ENCODE peak calls at places on chromosomes 6 and 20, in seven cellular contexts. One of them, this sample, is unnamed.

GRCh38 chr6:138157986-138158638 is 3.6 kb upstream of the ARFGEF3 start:
- DNase-seq in breast epithelium: no peak
- DNase-seq in spleen: no peak
- DNase-seq in CD8-positive, alpha-beta T cell: no peak
- DNase-seq in cardiac muscle cell: no peak
- DNase-seq in AG10803: no peak
- DNase-seq in Peyer's patch: no peak
- DNase-seq in this sample: no peak

GRCh38 chr6:37239950-37240713 is 17.4 kb upstream of the TBC1D22B start:
- DNase-seq in Peyer's patch: peak; percentile 95
- DNase-seq in AG10803: peak; percentile 90
- DNase-seq in CD8-positive, alpha-beta T cell: peak; percentile 52
- DNase-seq in spleen: peak; percentile 83
- DNase-seq in cardiac muscle cell: peak; percentile 89
- DNase-seq in breast epithelium: peak; percentile 61
- DNase-seq in this sample: peak; percentile 97

GRCh38 chr6:4756247-4756646 is 20.0 kb upstream of the CDYL start:
- DNase-seq in spleen: no peak
- DNase-seq in Peyer's patch: no peak
- DNase-seq in cardiac muscle cell: no peak
- DNase-seq in CD8-positive, alpha-beta T cell: no peak
- DNase-seq in AG10803: no peak
- DNase-seq in breast epithelium: no peak
- DNase-seq in this sample: no peak

GRCh38 chr6:14706378-14706929 is 539.4 kb upstream of the JARID2 start:
- DNase-seq in cardiac muscle cell: no peak
- DNase-seq in CD8-positive, alpha-beta T cell: no peak
- DNase-seq in AG10803: peak; percentile 97
- DNase-seq in spleen: no peak
- DNase-seq in Peyer's patch: peak; percentile 61
- DNase-seq in breast epithelium: no peak
- DNase-seq in this sample: peak; percentile 97

GRCh38 chr6:139940741-139941712 is 566.6 kb upstream of the CITED2 start:
- DNase-seq in breast epithelium: no peak
- DNase-seq in cardiac muscle cell: no peak
- DNase-seq in AG10803: no peak
- DNase-seq in CD8-positive, alpha-beta T cell: no peak
- DNase-seq in spleen: no peak
- DNase-seq in Peyer's patch: no peak
- DNase-seq in this sample: no peak

GRCh38 chr6:21455071-21455470 is 138.5 kb upstream of the SOX4 start:
- DNase-seq in spleen: no peak
- DNase-seq in AG10803: no peak
- DNase-seq in cardiac muscle cell: no peak
- DNase-seq in Peyer's patch: no peak
- DNase-seq in CD8-positive, alpha-beta T cell: no peak
- DNase-seq in breast epithelium: no peak
- DNase-seq in this sample: no peak

GRCh38 chr20:40046703-40047102 is 642.3 kb downstream of the MAFB start:
- DNase-seq in Peyer's patch: no peak
- DNase-seq in spleen: no peak
- DNase-seq in CD8-positive, alpha-beta T cell: no peak
- DNase-seq in AG10803: no peak
- DNase-seq in breast epithelium: no peak
- DNase-seq in cardiac muscle cell: no peak
- DNase-seq in this sample: no peak

GRCh38 chr20:58981564-58982364 is 708 bp downstream of the NELFCD start:
- DNase-seq in AG10803: no peak
- DNase-seq in spleen: no peak
- DNase-seq in CD8-positive, alpha-beta T cell: no peak
- DNase-seq in breast epithelium: no peak
- DNase-seq in Peyer's patch: peak; percentile 48
- DNase-seq in cardiac muscle cell: no peak
- DNase-seq in this sample: no peak

GRCh38 chr20:14989891-14990290 is 652.5 kb upstream of the FLRT3 start:
- DNase-seq in AG10803: no peak
- DNase-seq in cardiac muscle cell: no peak
- DNase-seq in CD8-positive, alpha-beta T cell: no peak
- DNase-seq in Peyer's patch: no peak
- DNase-seq in breast epithelium: no peak
- DNase-seq in spleen: no peak
- DNase-seq in this sample: no peak

GRCh38 chr6:20440291-20440690 is 38.6 kb downstream of the E2F3 start:
- DNase-seq in cardiac muscle cell: no peak
- DNase-seq in breast epithelium: no peak
- DNase-seq in spleen: no peak
- DNase-seq in AG10803: no peak
- DNase-seq in CD8-positive, alpha-beta T cell: no peak
- DNase-seq in Peyer's patch: no peak
- DNase-seq in this sample: no peak

GRCh38 chr6:32194825-32195651 is 2.6 kb upstream of the GPSM3 start:
- DNase-seq in spleen: no peak
- DNase-seq in cardiac muscle cell: peak; percentile 38
- DNase-seq in CD8-positive, alpha-beta T cell: no peak
- DNase-seq in Peyer's patch: no peak
- DNase-seq in breast epithelium: peak; percentile 58
- DNase-seq in AG10803: peak; percentile 61
- DNase-seq in this sample: no peak

GRCh38 chr6:97025088-97025487 is 100.6 kb downstream of the KLHL32 start:
- DNase-seq in Peyer's patch: no peak
- DNase-seq in spleen: no peak
- DNase-seq in breast epithelium: no peak
- DNase-seq in CD8-positive, alpha-beta T cell: no peak
- DNase-seq in AG10803: no peak
- DNase-seq in cardiac muscle cell: no peak
- DNase-seq in this sample: no peak

GRCh38 chr20:59006167-59006863 is 739 bp downstream of the CTSZ start:
- DNase-seq in CD8-positive, alpha-beta T cell: no peak
- DNase-seq in spleen: peak; percentile 87
- DNase-seq in Peyer's patch: peak; percentile 61
- DNase-seq in cardiac muscle cell: no peak
- DNase-seq in AG10803: peak; percentile 42
- DNase-seq in breast epithelium: no peak
- DNase-seq in this sample: no peak

GRCh38 chr6:43977404-43978111 is 149.7 kb downstream of the MRPL14 start:
- DNase-seq in cardiac muscle cell: no peak
- DNase-seq in Peyer's patch: peak; percentile 45
- DNase-seq in AG10803: no peak
- DNase-seq in spleen: no peak
- DNase-seq in CD8-positive, alpha-beta T cell: no peak
- DNase-seq in breast epithelium: no peak
- DNase-seq in this sample: no peak

GRCh38 chr6:5967594-5967993 is 39.1 kb downstream of the NRN1 start:
- DNase-seq in spleen: no peak
- DNase-seq in Peyer's patch: no peak
- DNase-seq in breast epithelium: no peak
- DNase-seq in AG10803: no peak
- DNase-seq in CD8-positive, alpha-beta T cell: no peak
- DNase-seq in cardiac muscle cell: no peak
- DNase-seq in this sample: no peak

GRCh38 chr20:48178607-48179006 is 393.3 kb upstream of the SULF2 start:
- DNase-seq in breast epithelium: no peak
- DNase-seq in AG10803: no peak
- DNase-seq in Peyer's patch: no peak
- DNase-seq in CD8-positive, alpha-beta T cell: no peak
- DNase-seq in spleen: no peak
- DNase-seq in cardiac muscle cell: no peak
- DNase-seq in this sample: no peak

DNA sequence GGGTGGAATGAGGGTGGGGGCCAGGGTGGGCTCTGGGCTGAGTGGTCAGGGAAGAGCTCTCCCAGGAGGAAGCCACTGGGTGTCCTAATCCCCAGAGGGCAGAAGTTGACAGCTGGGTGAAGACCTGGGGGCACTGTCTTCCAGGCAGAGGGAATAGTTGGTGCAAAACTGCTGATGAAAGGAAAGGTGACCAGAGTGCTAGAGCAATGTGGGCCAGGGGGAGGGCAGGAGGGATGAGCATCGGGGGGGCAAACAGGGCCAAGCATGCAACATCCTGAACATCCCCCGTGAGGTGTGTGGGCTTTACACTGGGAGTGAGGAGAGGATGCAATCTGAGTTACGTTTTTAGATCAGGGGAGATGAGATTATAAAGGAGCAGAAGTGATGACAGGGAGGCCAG is 97.8 kb downstream of the NOL4L start:
- DNase-seq in breast epithelium: no peak
- DNase-seq in Peyer's patch: no peak
- DNase-seq in cardiac muscle cell: no peak
- DNase-seq in spleen: peak; percentile 64
- DNase-seq in AG10803: no peak
- DNase-seq in CD8-positive, alpha-beta T cell: no peak
- DNase-seq in this sample: no peak
- H3K4me3 ChIP-seq in breast epithelium: no peak overlapping the region
- H3K4me3 ChIP-seq in Peyer's patch: no peak overlapping the region
- H3K4me3 ChIP-seq in cardiac muscle cell: no peak overlapping the region
- H3K4me3 ChIP-seq in spleen: no peak overlapping the region
- H3K4me3 ChIP-seq in AG10803: no peak overlapping the region
- H3K4me3 ChIP-seq in CD8-positive, alpha-beta T cell: no peak overlapping the region
- H3K4me3 ChIP-seq in this sample: no peak overlapping the region

GRCh38 chr6:42909835-42910234 is 6.0 kb upstream of the PTCRA start:
- DNase-seq in cardiac muscle cell: no peak
- DNase-seq in Peyer's patch: no peak
- DNase-seq in breast epithelium: no peak
- DNase-seq in spleen: no peak
- DNase-seq in AG10803: no peak
- DNase-seq in CD8-positive, alpha-beta T cell: no peak
- DNase-seq in this sample: no peak

GRCh38 chr6:42907336-42907735 is 8.5 kb upstream of the PTCRA start:
- DNase-seq in Peyer's patch: no peak
- DNase-seq in AG10803: no peak
- DNase-seq in cardiac muscle cell: no peak
- DNase-seq in CD8-positive, alpha-beta T cell: no peak
- DNase-seq in breast epithelium: no peak
- DNase-seq in spleen: no peak
- DNase-seq in this sample: no peak

GRCh38 chr6:42915737-42916136 is at the start of gene PTCRA:
- DNase-seq in breast epithelium: no peak
- DNase-seq in cardiac muscle cell: no peak
- DNase-seq in spleen: no peak
- DNase-seq in Peyer's patch: peak; percentile 67
- DNase-seq in CD8-positive, alpha-beta T cell: no peak
- DNase-seq in AG10803: no peak
- DNase-seq in this sample: no peak

GRCh38 chr6:42914546-42914945 is 1.3 kb upstream of the PTCRA start:
- DNase-seq in AG10803: peak; percentile 18
- DNase-seq in Peyer's patch: no peak
- DNase-seq in spleen: no peak
- DNase-seq in CD8-positive, alpha-beta T cell: no peak
- DNase-seq in breast epithelium: no peak
- DNase-seq in cardiac muscle cell: no peak
- DNase-seq in this sample: no peak

GRCh38 chr6:42911171-42912021 is 4.5 kb upstream of the PTCRA start:
- DNase-seq in breast epithelium: no peak
- DNase-seq in cardiac muscle cell: peak; percentile 49
- DNase-seq in spleen: no peak
- DNase-seq in CD8-positive, alpha-beta T cell: no peak
- DNase-seq in AG10803: no peak
- DNase-seq in Peyer's patch: no peak
- DNase-seq in this sample: no peak
- TF ChIP-seq CTCF in breast epithelium: no peak
- TF ChIP-seq CTCF in cardiac muscle cell: peak; percentile 8
- TF ChIP-seq CTCF in spleen: no peak
- TF ChIP-seq CTCF in CD8-positive, alpha-beta T cell: no peak
- TF ChIP-seq CTCF in AG10803: no peak
- TF ChIP-seq CTCF in Peyer's patch: no peak
- TF ChIP-seq CTCF in this sample: no peak

DNA sequence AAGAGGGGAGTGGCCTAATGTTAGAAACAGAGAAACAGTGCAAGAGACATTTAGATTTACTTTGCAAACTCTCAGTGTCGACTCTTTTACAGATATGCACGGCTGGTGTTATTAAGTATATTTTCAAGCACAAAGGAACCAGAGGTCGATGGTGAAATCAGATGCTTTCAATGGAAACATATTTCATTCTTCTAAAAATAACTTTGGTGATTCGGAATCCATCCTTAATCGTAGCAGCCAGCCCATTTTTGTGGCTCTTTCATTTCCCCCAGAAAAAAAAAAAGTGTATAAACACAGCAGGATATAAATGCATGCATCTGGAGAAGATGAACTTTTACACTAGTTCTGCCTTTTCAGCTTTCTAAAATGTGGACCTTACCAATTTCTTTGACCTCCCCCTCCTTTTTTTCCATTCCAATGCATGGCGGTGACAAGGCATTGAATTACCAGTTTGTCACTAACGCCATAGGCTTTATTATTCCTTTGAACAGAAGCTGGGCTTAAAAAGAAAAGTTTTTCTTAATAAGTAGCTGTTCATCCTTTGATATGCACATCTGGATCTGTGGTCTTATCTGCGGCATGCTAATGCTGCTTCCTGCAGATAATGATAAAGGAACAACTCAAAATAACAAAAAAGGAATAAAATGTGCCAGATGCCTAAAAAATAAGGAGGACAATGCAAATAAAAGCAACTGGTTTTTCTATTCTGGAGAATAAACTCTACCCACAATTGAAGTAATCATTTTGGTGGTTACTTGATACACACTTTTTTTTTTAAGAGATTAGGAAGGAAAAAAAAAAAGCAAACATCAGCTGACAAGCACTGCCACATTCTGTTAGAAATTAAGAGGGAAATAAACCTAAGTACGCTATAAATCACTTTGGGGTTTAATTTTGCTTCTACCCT is 156.6 kb upstream of the SALL4 start:
- DNase-seq in spleen: no peak
- DNase-seq in CD8-positive, alpha-beta T cell: no peak
- DNase-seq in breast epithelium: no peak
- DNase-seq in AG10803: peak; percentile 41
- DNase-seq in Peyer's patch: no peak
- DNase-seq in cardiac muscle cell: no peak
- DNase-seq in this sample: no peak
- H3K4me3 ChIP-seq in spleen: no peak overlapping the region
- H3K4me3 ChIP-seq in CD8-positive, alpha-beta T cell: no peak overlapping the region
- H3K4me3 ChIP-seq in breast epithelium: no peak overlapping the region
- H3K4me3 ChIP-seq in AG10803: peak overlapping the region; percentile 26
- H3K4me3 ChIP-seq in Peyer's patch: no peak overlapping the region
- H3K4me3 ChIP-seq in cardiac muscle cell: no peak overlapping the region
- H3K4me3 ChIP-seq in this sample: no peak overlapping the region

GRCh38 chr6:157379656-157380457 is 1.1 kb upstream of the ZDHHC14 start:
- DNase-seq in CD8-positive, alpha-beta T cell: peak; percentile 86
- DNase-seq in breast epithelium: peak; percentile 83
- DNase-seq in cardiac muscle cell: peak; percentile 93
- DNase-seq in Peyer's patch: peak; percentile 96
- DNase-seq in spleen: peak; percentile 96
- DNase-seq in AG10803: peak; percentile 87
- DNase-seq in this sample: peak; percentile 44

GRCh38 chr6:157380779-157381561 is at the start of gene ZDHHC14:
- DNase-seq in AG10803: peak; percentile 84
- DNase-seq in cardiac muscle cell: peak; percentile 86
- DNase-seq in spleen: peak; percentile 99
- DNase-seq in CD8-positive, alpha-beta T cell: peak; percentile 87
- DNase-seq in breast epithelium: peak; percentile 82
- DNase-seq in Peyer's patch: peak; percentile 96
- DNase-seq in this sample: peak; percentile 40

GRCh38 chr6:157383471-157383870 is 2.5 kb downstream of the ZDHHC14 start:
- DNase-seq in cardiac muscle cell: no peak
- DNase-seq in AG10803: no peak
- DNase-seq in CD8-positive, alpha-beta T cell: no peak
- DNase-seq in Peyer's patch: no peak
- DNase-seq in breast epithelium: no peak
- DNase-seq in spleen: no peak
- DNase-seq in this sample: no peak

GRCh38 chr6:157380458-157380778 is 572 bp upstream of the ZDHHC14 start:
- DNase-seq in cardiac muscle cell: no peak
- DNase-seq in spleen: no peak
- DNase-seq in AG10803: no peak
- DNase-seq in CD8-positive, alpha-beta T cell: peak; percentile 10
- DNase-seq in breast epithelium: no peak
- DNase-seq in Peyer's patch: no peak
- DNase-seq in this sample: no peak

GRCh38 chr6:157381631-157382621 is 936 bp downstream of the ZDHHC14 start:
- DNase-seq in AG10803: peak; percentile 46
- DNase-seq in spleen: peak; percentile 91
- DNase-seq in CD8-positive, alpha-beta T cell: peak; percentile 63
- DNase-seq in breast epithelium: peak; percentile 34
- DNase-seq in cardiac muscle cell: peak; percentile 60
- DNase-seq in Peyer's patch: peak; percentile 86
- DNase-seq in this sample: no peak
- TF ChIP-seq CTCF in AG10803: no peak
- TF ChIP-seq CTCF in spleen: no peak
- TF ChIP-seq CTCF in CD8-positive, alpha-beta T cell: no peak
- TF ChIP-seq CTCF in breast epithelium: no peak
- TF ChIP-seq CTCF in cardiac muscle cell: peak; percentile 18
- TF ChIP-seq CTCF in Peyer's patch: no peak
- TF ChIP-seq CTCF in this sample: peak; percentile 33